ENCODE peak calls at places on chromosomes 4 and X, in seven cellular contexts. M is prostate gland, N is ovary, I is stomach, R is gastrocnemius medialis, G is suprapubic skin, U is uterus. Y is an unnamed sample.

GRCh38 chr4:108247511-108248088 is 78.9 kb upstream of the LEF1 start:
- DNase-seq in N (no peak), M (no peak), I (no peak), G (no peak), U (no peak), R (no peak), Y (peak)

GRCh38 chr4:77065382-77065781 is 10.4 kb downstream of the CCNI start:
- DNase-seq in I (no peak), R (no peak), M (no peak), G (no peak), U (no peak), N (no peak), Y (no peak)

GRCh38 chrX:43785930-43786591 is 96.2 kb downstream of the MAOB start:
- DNase-seq in U (no peak), N (no peak), I (no peak), R (no peak), M (no peak), G (no peak), Y (no peak)

GRCh38 chr4:3851881-3852280 is 85.7 kb downstream of the ADRA2C start:
- DNase-seq in M (no peak), N (no peak), I (no peak), G (no peak), R (no peak), U (no peak), Y (no peak)

GRCh38 chr4:165844151-165844550 is 28.9 kb upstream of the TLL1 start:
- DNase-seq in R (no peak), U (no peak), I (no peak), G (no peak), N (no peak), M (no peak), Y (no peak)

GRCh38 chrX:51891821-51892551 is 1.4 kb upstream of the MAGED1 start:
- DNase-seq in U (peak), R (peak), N (peak), G (peak), M (no peak), I (no peak), Y (no peak)

GRCh38 chr4:8289956-8290700 is 20.6 kb downstream of the HTRA3 start:
- DNase-seq in R (peak), U (no peak), N (peak), M (no peak), I (no peak), G (peak), Y (no peak)

GRCh38 chrX:111662314-111662713 is 18.7 kb upstream of the ALG13 start:
- DNase-seq in R (no peak), G (no peak), N (no peak), U (no peak), I (no peak), M (no peak), Y (no peak)

GRCh38 chr4:42152507-42153504 is at the start of gene BEND4:
- DNase-seq in M (no peak), R (no peak), I (no peak), N (no peak), G (no peak), U (no peak), Y (no peak)

GRCh38 chr4:150942539-150942938 is 72.5 kb downstream of the LRBA start:
- DNase-seq in G (no peak), M (no peak), R (no peak), U (no peak), I (no peak), N (no peak), Y (no peak)

GRCh38 chr4:8571702-8572685 is 8.2 kb upstream of the GPR78 start:
- DNase-seq in U (no peak), R (no peak), I (no peak), M (no peak), N (peak), G (peak), Y (no peak)

GRCh38 chrX:14777484-14777883 is 95.4 kb downstream of the FANCB start:
- DNase-seq in R (no peak), N (no peak), G (no peak), U (no peak), M (no peak), I (no peak), Y (no peak)

GRCh38 chr4:18394656-18395055 is 373.1 kb upstream of the LCORL start:
- DNase-seq in U (no peak), N (no peak), M (no peak), R (no peak), G (no peak), I (no peak), Y (no peak)

GRCh38 chr4:26452565-26453531 is 37.4 kb downstream of the CCKAR start:
- DNase-seq in N (no peak), R (no peak), G (no peak), M (peak), U (no peak), I (peak), Y (no peak)

GRCh38 chrX:30875957-30876356 is 13.1 kb downstream of the TAB3 start:
- DNase-seq in I (no peak), G (no peak), R (no peak), N (no peak), U (no peak), M (no peak), Y (no peak)

GRCh38 chr4:25320374-25321172 is 8.0 kb downstream of the ZCCHC4 start:
- DNase-seq in G (no peak), R (no peak), M (no peak), I (no peak), N (no peak), U (no peak), Y (no peak)

DNA sequence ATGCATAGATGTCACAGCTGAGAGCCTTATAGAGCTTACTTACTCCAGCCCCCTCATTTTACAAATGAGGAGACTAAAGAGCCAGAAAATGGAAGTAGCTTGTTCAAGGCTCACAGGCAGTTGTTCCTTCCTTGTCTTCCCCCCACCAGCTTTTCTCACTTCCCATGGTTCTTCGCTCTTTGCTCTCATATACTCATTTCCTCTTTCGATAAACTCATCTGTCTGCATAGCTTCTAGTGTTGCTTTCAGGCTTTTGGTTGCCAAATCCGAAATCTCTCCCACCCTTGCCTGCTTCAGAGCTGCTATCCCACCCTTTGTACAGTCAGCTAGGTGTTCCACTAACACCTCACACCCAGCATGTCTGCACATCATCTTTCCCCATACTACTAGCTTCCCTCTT is 25.0 kb upstream of the GJB1 start:
- DNase-seq in I (no peak), G (no peak), N (no peak), R (no peak), M (no peak), U (no peak), Y (no peak)
- H3K27ac ChIP-seq in I (no peak), G (no peak), N (no peak), R (no peak), M (no peak), U (no peak), Y (no peak)

GRCh38 chr4:105666693-105667092 is 41.8 kb downstream of the INTS12 start:
- DNase-seq in N (no peak), R (no peak), I (no peak), M (no peak), U (no peak), G (no peak), Y (no peak)
- TF ChIP-seq CTCF in N (no peak), R (no peak), I (no peak), M (no peak), U (peak), G (peak), Y (peak)

GRCh38 chr4:5753766-5754528 is 42.9 kb downstream of the EVC start:
- DNase-seq in U (no peak), M (no peak), N (no peak), G (no peak), I (no peak), R (no peak), Y (no peak)
- TF ChIP-seq POLR2A in U (no peak), M (no peak), N (no peak), G (no peak), I (no peak), R (no peak), Y (no peak)

GRCh38 chr4:153143527-153144348 is 60.5 kb upstream of the TRIM2 start:
- DNase-seq in R (no peak), U (no peak), G (no peak), I (peak), M (no peak), N (no peak), Y (peak)

GRCh38 chr4:153138736-153139135 is 65.5 kb upstream of the TRIM2 start:
- DNase-seq in G (no peak), N (no peak), R (no peak), M (no peak), U (no peak), I (peak), Y (no peak)

GRCh38 chr4:153140294-153140693 is 63.9 kb upstream of the TRIM2 start:
- DNase-seq in G (no peak), R (no peak), U (no peak), M (no peak), N (no peak), I (no peak), Y (no peak)

GRCh38 chr4:153142700-153143438 is 61.4 kb upstream of the TRIM2 start:
- DNase-seq in G (peak), M (peak), R (peak), U (peak), I (peak), N (peak), Y (peak)

DNA sequence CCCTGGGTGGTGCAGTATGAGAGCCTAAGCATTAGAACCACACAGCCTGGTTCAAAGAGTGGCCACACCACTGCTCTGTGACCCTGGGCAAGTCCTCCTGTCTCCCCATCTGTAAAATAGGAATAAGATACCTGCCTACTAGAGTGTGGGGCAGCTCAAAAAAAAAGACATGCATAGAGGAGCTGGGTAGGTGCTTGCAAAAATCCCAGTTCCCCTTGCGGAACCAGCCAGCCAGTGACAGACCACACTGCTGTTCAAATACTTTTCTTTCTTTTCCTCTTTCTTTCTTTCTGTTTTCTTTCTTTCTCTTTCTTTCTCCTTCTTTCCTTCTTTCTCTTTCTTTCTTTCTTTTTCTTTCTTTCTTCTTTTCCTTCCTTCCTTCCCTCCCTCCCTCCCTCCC is 63.0 kb upstream of the TRIM2 start:
- DNase-seq in U (no peak), G (no peak), I (no peak), M (no peak), N (no peak), R (no peak), Y (no peak)
- H3K27ac ChIP-seq in U (no peak), G (no peak), I (no peak), M (no peak), N (no peak), R (no peak), Y (no peak)

DNA sequence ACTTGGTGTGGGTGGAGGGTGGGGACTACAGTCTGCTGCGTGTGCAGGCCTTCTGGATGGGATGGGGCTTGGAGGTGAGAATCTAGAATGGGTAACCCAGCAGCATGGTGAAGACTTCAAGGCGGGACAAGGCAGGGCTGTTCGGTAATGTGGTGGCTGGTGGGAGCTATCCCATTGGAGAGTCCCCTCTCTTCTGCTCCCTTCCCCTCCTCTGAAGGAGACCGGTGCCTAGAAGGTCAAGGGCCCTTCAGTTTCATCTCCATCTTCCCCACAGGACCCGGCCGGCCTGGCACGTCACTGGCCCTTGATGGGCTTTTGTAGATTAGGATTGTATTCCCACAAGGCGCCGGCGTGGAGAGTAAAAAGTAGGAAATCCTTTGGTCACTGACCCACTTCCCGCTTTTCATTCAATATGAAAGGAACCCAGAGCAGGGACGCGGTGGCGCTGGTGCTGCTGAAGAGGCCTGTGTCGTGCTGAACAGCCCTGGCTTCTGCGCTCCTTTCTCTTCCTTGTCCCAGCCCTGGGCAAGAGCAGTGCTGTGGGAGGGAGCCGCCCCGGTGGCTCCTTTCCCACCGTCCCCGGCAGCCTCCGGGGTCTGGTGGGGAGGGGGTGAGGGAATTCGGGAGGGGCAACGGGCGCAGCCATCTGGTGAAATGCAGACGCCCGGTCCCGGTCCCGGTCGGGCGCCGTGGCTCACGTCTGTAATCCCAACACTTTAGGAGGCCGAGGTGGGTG is 7.3 kb upstream of the HMGB3 start:
- DNase-seq in I (no peak), G (no peak), N (no peak), M (no peak), R (no peak), U (no peak), Y (no peak)
- TF ChIP-seq CTCF in I (no peak), G (no peak), N (no peak), M (no peak), R (no peak), U (no peak), Y (no peak)

GRCh38 chrX:97616883-97617510 is 733.3 kb downstream of the RPA4 start:
- DNase-seq in G (no peak), U (no peak), I (no peak), M (no peak), N (no peak), R (no peak), Y (no peak)
- TF ChIP-seq POLR2A in G (no peak), U (no peak), I (no peak), M (no peak), N (no peak), R (no peak), Y (no peak)

GRCh38 chr4:139452000-139452399 is 1.9 kb upstream of the RAB33B start:
- DNase-seq in G (no peak), I (no peak), R (no peak), M (no peak), U (no peak), N (no peak), Y (no peak)
- H3K27ac ChIP-seq in G (no peak), I (no peak), R (no peak), M (no peak), U (peak), N (no peak), Y (no peak)

Y was measured in thyroid gland.